ENCODE peak calls at places on chromosomes 16 and 17, in seven cellular contexts. I is AG04450, Z is fibroblast of mammary gland, O is WERI-Rb-1, R is retinal pigment epithelial cell, T is PC-3, X is cardiac fibroblast. H is an unnamed sample.

GRCh38 chr17:43834106-43834505 is 1.2 kb upstream of the MPP3 start:
- DNase-seq in I (no peak), R (no peak), Z (peak; percentile 86), O (no peak), T (peak; percentile 22), X (peak; percentile 67), H (no peak)

GRCh38 chr16:23334421-23334853 is 32.3 kb downstream of the SCNN1B start:
- DNase-seq in I (no peak), O (no peak), X (no peak), R (no peak), T (no peak), Z (no peak), H (peak; percentile 74)

GRCh38 chr16:12458591-12459400 is 344.9 kb downstream of the CPPED1 start:
- DNase-seq in X (no peak), O (no peak), T (no peak), I (no peak), Z (no peak), R (no peak), H (no peak)

GRCh38 chr17:57995076-57995956 is 7.3 kb upstream of the VEZF1 start:
- DNase-seq in O (peak; percentile 84), I (peak; percentile 59), R (peak; percentile 54), X (peak; percentile 87), T (peak; percentile 87), Z (peak; percentile 86), H (no peak)

GRCh38 chr16:83397601-83398000 is 410.2 kb upstream of the HSBP1 start:
- DNase-seq in X (no peak), O (no peak), T (no peak), I (no peak), R (no peak), Z (no peak), H (no peak)

GRCh38 chr17:1588781-1589585 is 26.4 kb upstream of the PITPNA start:
- DNase-seq in Z (peak; percentile 62), R (no peak), O (no peak), I (no peak), X (peak; percentile 70), T (no peak), H (no peak)

GRCh38 chr17:79979201-79979840 is 56.4 kb downstream of the TBC1D16 start:
- DNase-seq in T (no peak), Z (no peak), R (no peak), I (no peak), X (no peak), O (peak; percentile 9), H (no peak)

GRCh38 chr16:80991792-80992430 is 14.8 kb downstream of the CMC2 start:
- DNase-seq in T (no peak), I (no peak), X (no peak), Z (no peak), O (no peak), R (no peak), H (no peak)

GRCh38 chr17:491086-492014 is 138.7 kb upstream of the RPH3AL start:
- DNase-seq in I (peak; percentile 34), X (peak; percentile 66), O (peak; percentile 33), R (no peak), T (no peak), Z (peak; percentile 71), H (no peak)

GRCh38 chr16:74304835-74305176 is 8.2 kb downstream of the PSMD7 start:
- DNase-seq in X (no peak), O (no peak), I (no peak), R (no peak), Z (no peak), T (no peak), H (no peak)

GRCh38 chr17:1796800-1797199 is 32.9 kb downstream of the SMYD4 start:
- DNase-seq in T (no peak), I (no peak), O (no peak), X (peak; percentile 54), Z (no peak), R (no peak), H (no peak)

GRCh38 chr17:2401426-2402221 is 764 bp upstream of the MNT start:
- DNase-seq in O (peak; percentile 99), X (peak; percentile 100), R (peak; percentile 97), Z (peak; percentile 100), I (peak; percentile 100), T (peak; percentile 97), H (peak; percentile 97)

GRCh38 chr16:50839920-50840729 is 98.2 kb downstream of the CYLD start:
- DNase-seq in X (no peak), Z (no peak), I (no peak), T (no peak), R (no peak), O (no peak), H (no peak)

GRCh38 chr17:68257924-68258323 is 10.1 kb downstream of the AMZ2 start:
- DNase-seq in Z (no peak), O (no peak), T (no peak), R (no peak), X (no peak), I (no peak), H (no peak)

GRCh38 chr16:57689772-57690558 is 4.6 kb upstream of the DRC7 start:
- DNase-seq in X (no peak), I (no peak), Z (no peak), R (no peak), T (no peak), O (no peak), H (peak; percentile 40)

GRCh38 chr16:14405611-14406537 is 224.2 kb downstream of the PARN start:
- DNase-seq in R (no peak), X (no peak), O (no peak), T (peak; percentile 16), I (no peak), Z (no peak), H (peak; percentile 83)

GRCh38 chr17:75047398-75048098 is 523 bp downstream of the KCTD2 start:
- DNase-seq in R (no peak), I (no peak), O (peak; percentile 41), Z (no peak), X (peak; percentile 16), T (no peak), H (no peak)

GRCh38 chr17:1539811-1540210 is 22.8 kb downstream of the PITPNA start:
- DNase-seq in O (no peak), X (no peak), T (no peak), I (no peak), R (no peak), Z (no peak), H (no peak)

GRCh38 chr16:70761656-70762055 is 39.3 kb downstream of the VAC14 start:
- DNase-seq in R (no peak), T (no peak), X (no peak), O (no peak), Z (no peak), I (no peak), H (no peak)

GRCh38 chr16:57693539-57693938 is 1.1 kb upstream of the DRC7 start:
- DNase-seq in T (no peak), I (no peak), Z (no peak), O (no peak), X (no peak), R (no peak), H (no peak)

GRCh38 chr16:9099131-9099625 is 7.7 kb downstream of the HAPSTR1 start:
- DNase-seq in Z (peak; percentile 77), R (no peak), X (no peak), O (no peak), I (no peak), T (peak; percentile 46), H (no peak)

GRCh38 chr16:66619534-66620418 is 15.3 kb downstream of the CMTM3 start:
- DNase-seq in Z (peak; percentile 93), R (no peak), I (no peak), T (no peak), O (no peak), X (peak; percentile 66), H (no peak)

GRCh38 chr17:37446027-37446426 is 39.3 kb downstream of the TADA2A start:
- DNase-seq in O (peak; percentile 12), R (peak; percentile 70), Z (no peak), T (peak; percentile 54), I (no peak), X (no peak), H (no peak)

GRCh38 chr17:7479389-7480192 is at the start of gene ZBTB4:
- DNase-seq in T (peak; percentile 37), R (no peak), Z (peak; percentile 22), I (no peak), O (peak; percentile 53), X (peak; percentile 55), H (no peak)

GRCh38 chr17:42421479-42422332 is 1.4 kb downstream of the CAVIN1 start:
- DNase-seq in X (peak; percentile 67), T (no peak), R (peak; percentile 12), O (no peak), I (no peak), Z (peak; percentile 84), H (no peak)
- H3K4me3 ChIP-seq in X (peak overlapping the region; percentile 99), T (no peak overlapping the region), R (peak overlapping the region; percentile 92), O (peak overlapping the region; percentile 60), I (peak overlapping the region; percentile 99), Z (peak overlapping the region; percentile 98), H (peak overlapping the region; percentile 27)

DNA sequence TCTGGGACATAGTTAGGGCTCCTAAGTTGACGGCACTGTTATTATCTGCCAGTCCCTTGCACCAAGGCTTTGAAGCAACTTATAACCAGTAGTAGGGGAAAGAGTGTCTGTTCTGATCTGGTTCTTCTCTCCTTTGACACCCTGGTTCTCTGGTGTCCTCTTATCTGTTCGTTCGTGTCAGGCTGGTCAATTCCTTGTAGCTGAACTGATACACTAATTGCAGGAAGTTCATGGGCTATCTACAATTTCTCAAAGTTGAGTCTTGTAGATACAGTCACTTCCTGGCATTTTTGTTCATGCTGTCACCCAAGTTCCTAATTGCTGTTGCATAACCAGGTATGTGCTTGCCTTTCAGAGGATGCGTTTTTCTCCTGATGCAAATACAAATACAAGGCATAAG is 17.3 kb upstream of the MYO1D start:
- DNase-seq in Z (no peak), T (no peak), X (no peak), I (no peak), R (no peak), O (no peak), H (no peak)
- H3K4me3 ChIP-seq in Z (no peak overlapping the region), T (no peak overlapping the region), X (no peak overlapping the region), I (no peak overlapping the region), R (no peak overlapping the region), O (no peak overlapping the region), H (no peak overlapping the region)

GRCh38 chr17:48579738-48580543 is 1.8 kb upstream of the HOXB4 start:
- DNase-seq in I (no peak), Z (no peak), R (no peak), X (no peak), O (no peak), T (no peak), H (no peak)
- H3K4me3 ChIP-seq in I (peak overlapping the region; percentile 90), Z (peak overlapping the region; percentile 71), R (no peak overlapping the region), X (no peak overlapping the region), O (no peak overlapping the region), T (no peak overlapping the region), H (no peak overlapping the region)

DNA sequence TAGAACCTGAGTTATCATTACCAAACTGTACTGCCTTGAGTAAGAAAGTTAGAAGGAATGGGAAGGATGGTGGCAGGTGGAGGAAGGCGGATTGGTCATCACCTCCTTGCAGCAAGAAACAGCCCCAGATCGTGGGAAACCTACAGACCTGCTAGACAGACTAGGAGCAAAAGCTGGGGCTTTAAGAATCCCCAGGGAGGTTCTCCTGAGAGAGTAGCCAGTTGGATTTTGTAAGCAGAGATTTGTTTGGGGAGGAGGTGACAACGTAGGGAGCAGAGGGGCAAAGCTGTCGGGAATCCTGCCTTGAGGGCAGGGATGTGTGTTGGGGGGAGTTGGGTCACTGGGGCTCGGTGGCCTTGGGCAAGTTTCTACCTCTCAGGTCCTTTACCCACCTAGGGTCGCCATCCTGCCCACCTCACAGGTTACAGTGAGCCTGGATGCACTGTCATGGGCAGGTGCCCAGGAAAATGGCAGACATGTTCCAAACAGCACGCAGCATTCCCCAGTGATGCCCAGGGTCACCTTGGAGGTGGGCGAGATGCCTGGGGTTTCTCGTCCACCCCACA is 49.2 kb upstream of the STH start:
- DNase-seq in X (no peak), T (no peak), Z (no peak), I (no peak), O (no peak), R (no peak), H (no peak)
- H3K4me3 ChIP-seq in X (no peak overlapping the region), T (no peak overlapping the region), Z (no peak overlapping the region), I (no peak overlapping the region), O (no peak overlapping the region), R (no peak overlapping the region), H (no peak overlapping the region)

GRCh38 chr17:78419970-78420820 is 41.7 kb downstream of the PGS1 start:
- DNase-seq in R (no peak), Z (no peak), X (no peak), O (no peak), I (no peak), T (no peak), H (no peak)
- H3K4me3 ChIP-seq in R (no peak overlapping the region), Z (no peak overlapping the region), X (no peak overlapping the region), O (no peak overlapping the region), I (no peak overlapping the region), T (no peak overlapping the region), H (no peak overlapping the region)